ENCODE peak calls at places on chromosome 18, in seven cellular contexts. One of them, this sample, is unnamed.
A peak's percentile ranks its signal among the peaks of the same experiment; 100 is the strongest.

GRCh38 chr18:55522011-55522410 is 66.0 kb downstream of the TCF4 start:
- DNase-seq in endodermal cell: peak; percentile 89
- DNase-seq in small intestine: peak; percentile 12
- DNase-seq in mammary epithelial cell: no peak
- DNase-seq in retinal pigment epithelial cell: no peak
- DNase-seq in AG04449: no peak
- DNase-seq in foreskin fibroblast: no peak
- DNase-seq in this sample: peak; percentile 22

GRCh38 chr18:9563326-9563725 is 51.0 kb downstream of the PPP4R1 start:
- DNase-seq in endodermal cell: no peak
- DNase-seq in small intestine: no peak
- DNase-seq in mammary epithelial cell: no peak
- DNase-seq in retinal pigment epithelial cell: no peak
- DNase-seq in AG04449: no peak
- DNase-seq in foreskin fibroblast: no peak
- DNase-seq in this sample: no peak

GRCh38 chr18:28075501-28075900 is 101.4 kb downstream of the CDH2 start:
- DNase-seq in endodermal cell: no peak
- DNase-seq in small intestine: no peak
- DNase-seq in mammary epithelial cell: no peak
- DNase-seq in retinal pigment epithelial cell: no peak
- DNase-seq in AG04449: no peak
- DNase-seq in foreskin fibroblast: peak; percentile 54
- DNase-seq in this sample: peak; percentile 29

GRCh38 chr18:3554091-3554601 is 104.2 kb downstream of the TGIF1 start:
- DNase-seq in endodermal cell: peak; percentile 89
- DNase-seq in small intestine: no peak
- DNase-seq in mammary epithelial cell: no peak
- DNase-seq in retinal pigment epithelial cell: no peak
- DNase-seq in AG04449: no peak
- DNase-seq in foreskin fibroblast: peak; percentile 17
- DNase-seq in this sample: peak; percentile 9

GRCh38 chr18:9689253-9689652 is 18.8 kb upstream of the RAB31 start:
- DNase-seq in endodermal cell: no peak
- DNase-seq in small intestine: no peak
- DNase-seq in mammary epithelial cell: no peak
- DNase-seq in retinal pigment epithelial cell: no peak
- DNase-seq in AG04449: no peak
- DNase-seq in foreskin fibroblast: no peak
- DNase-seq in this sample: no peak

GRCh38 chr18:78816114-78816513 is 163.5 kb upstream of the SALL3 start:
- DNase-seq in endodermal cell: no peak
- DNase-seq in small intestine: no peak
- DNase-seq in mammary epithelial cell: no peak
- DNase-seq in retinal pigment epithelial cell: no peak
- DNase-seq in AG04449: no peak
- DNase-seq in foreskin fibroblast: no peak
- DNase-seq in this sample: no peak

GRCh38 chr18:34773961-34774754 is 64.1 kb downstream of the DTNA start:
- DNase-seq in endodermal cell: no peak
- DNase-seq in small intestine: peak; percentile 44
- DNase-seq in mammary epithelial cell: peak; percentile 43
- DNase-seq in retinal pigment epithelial cell: peak; percentile 81
- DNase-seq in AG04449: no peak
- DNase-seq in foreskin fibroblast: peak; percentile 82
- DNase-seq in this sample: peak; percentile 80

GRCh38 chr18:54742654-54743053 is 85.6 kb upstream of the RAB27B start:
- DNase-seq in endodermal cell: no peak
- DNase-seq in small intestine: no peak
- DNase-seq in mammary epithelial cell: peak; percentile 94
- DNase-seq in retinal pigment epithelial cell: peak; percentile 27
- DNase-seq in AG04449: peak; percentile 98
- DNase-seq in foreskin fibroblast: peak; percentile 98
- DNase-seq in this sample: no peak

GRCh38 chr18:69365658-69366057 is 35.0 kb upstream of the DOK6 start:
- DNase-seq in endodermal cell: peak; percentile 74
- DNase-seq in small intestine: no peak
- DNase-seq in mammary epithelial cell: no peak
- DNase-seq in retinal pigment epithelial cell: no peak
- DNase-seq in AG04449: no peak
- DNase-seq in foreskin fibroblast: no peak
- DNase-seq in this sample: no peak

GRCh38 chr18:55356815-55357214 is 231.2 kb downstream of the TCF4 start:
- DNase-seq in endodermal cell: no peak
- DNase-seq in small intestine: no peak
- DNase-seq in mammary epithelial cell: no peak
- DNase-seq in retinal pigment epithelial cell: no peak
- DNase-seq in AG04449: no peak
- DNase-seq in foreskin fibroblast: no peak
- DNase-seq in this sample: no peak

GRCh38 chr18:74683573-74683972 is 85.9 kb downstream of the ZNF407 start:
- DNase-seq in endodermal cell: no peak
- DNase-seq in small intestine: no peak
- DNase-seq in mammary epithelial cell: no peak
- DNase-seq in retinal pigment epithelial cell: no peak
- DNase-seq in AG04449: no peak
- DNase-seq in foreskin fibroblast: peak; percentile 7
- DNase-seq in this sample: no peak

GRCh38 chr18:76462326-76462694 is 32.7 kb downstream of the ZNF516 start:
- DNase-seq in endodermal cell: peak; percentile 59
- DNase-seq in small intestine: no peak
- DNase-seq in mammary epithelial cell: no peak
- DNase-seq in retinal pigment epithelial cell: no peak
- DNase-seq in AG04449: no peak
- DNase-seq in foreskin fibroblast: no peak
- DNase-seq in this sample: no peak

GRCh38 chr18:32049393-32050161 is 31.0 kb downstream of the RNF125 start:
- DNase-seq in endodermal cell: no peak
- DNase-seq in small intestine: peak; percentile 45
- DNase-seq in mammary epithelial cell: peak; percentile 66
- DNase-seq in retinal pigment epithelial cell: no peak
- DNase-seq in AG04449: no peak
- DNase-seq in foreskin fibroblast: no peak
- DNase-seq in this sample: no peak

GRCh38 chr18:58078889-58079573 is 35.0 kb downstream of the NEDD4L start:
- DNase-seq in endodermal cell: no peak
- DNase-seq in small intestine: peak; percentile 98
- DNase-seq in mammary epithelial cell: no peak
- DNase-seq in retinal pigment epithelial cell: no peak
- DNase-seq in AG04449: no peak
- DNase-seq in foreskin fibroblast: no peak
- DNase-seq in this sample: no peak

GRCh38 chr18:25282282-25282681 is 69.7 kb downstream of the ZNF521 start:
- DNase-seq in endodermal cell: no peak
- DNase-seq in small intestine: no peak
- DNase-seq in mammary epithelial cell: no peak
- DNase-seq in retinal pigment epithelial cell: no peak
- DNase-seq in AG04449: no peak
- DNase-seq in foreskin fibroblast: no peak
- DNase-seq in this sample: no peak

GRCh38 chr18:79640875-79641274 is 38.7 kb upstream of the CTDP1 start:
- DNase-seq in endodermal cell: no peak
- DNase-seq in small intestine: no peak
- DNase-seq in mammary epithelial cell: no peak
- DNase-seq in retinal pigment epithelial cell: no peak
- DNase-seq in AG04449: no peak
- DNase-seq in foreskin fibroblast: no peak
- DNase-seq in this sample: no peak

GRCh38 chr18:5519448-5520362 is 24.1 kb downstream of the EPB41L3 start:
- DNase-seq in endodermal cell: no peak
- DNase-seq in small intestine: no peak
- DNase-seq in mammary epithelial cell: no peak
- DNase-seq in retinal pigment epithelial cell: no peak
- DNase-seq in AG04449: no peak
- DNase-seq in foreskin fibroblast: peak; percentile 19
- DNase-seq in this sample: no peak

GRCh38 chr18:6313427-6313826 is 101.3 kb downstream of the L3MBTL4 start:
- DNase-seq in endodermal cell: no peak
- DNase-seq in small intestine: no peak
- DNase-seq in mammary epithelial cell: no peak
- DNase-seq in retinal pigment epithelial cell: no peak
- DNase-seq in AG04449: no peak
- DNase-seq in foreskin fibroblast: no peak
- DNase-seq in this sample: no peak

GRCh38 chr18:31680836-31681568 is 3.4 kb downstream of the B4GALT6 start:
- DNase-seq in endodermal cell: no peak
- DNase-seq in small intestine: peak; percentile 74
- DNase-seq in mammary epithelial cell: peak; percentile 13
- DNase-seq in retinal pigment epithelial cell: no peak
- DNase-seq in AG04449: no peak
- DNase-seq in foreskin fibroblast: no peak
- DNase-seq in this sample: no peak

GRCh38 chr18:78826631-78827030 is 153.0 kb upstream of the SALL3 start:
- DNase-seq in endodermal cell: no peak
- DNase-seq in small intestine: no peak
- DNase-seq in mammary epithelial cell: no peak
- DNase-seq in retinal pigment epithelial cell: no peak
- DNase-seq in AG04449: no peak
- DNase-seq in foreskin fibroblast: no peak
- DNase-seq in this sample: no peak

GRCh38 chr18:42459873-42460272 is 504.8 kb downstream of the PIK3C3 start:
- DNase-seq in endodermal cell: no peak
- DNase-seq in small intestine: no peak
- DNase-seq in mammary epithelial cell: peak; percentile 5
- DNase-seq in retinal pigment epithelial cell: no peak
- DNase-seq in AG04449: no peak
- DNase-seq in foreskin fibroblast: no peak
- DNase-seq in this sample: no peak

GRCh38 chr18:8844721-8845148 is 139.4 kb downstream of the MTCL1 start:
- DNase-seq in endodermal cell: no peak
- DNase-seq in small intestine: no peak
- DNase-seq in mammary epithelial cell: peak; percentile 68
- DNase-seq in retinal pigment epithelial cell: no peak
- DNase-seq in AG04449: no peak
- DNase-seq in foreskin fibroblast: no peak
- DNase-seq in this sample: no peak

GRCh38 chr18:11553098-11553940 is 56.1 kb upstream of the SLC35G4 start:
- DNase-seq in endodermal cell: peak; percentile 88
- DNase-seq in small intestine: peak; percentile 23
- DNase-seq in mammary epithelial cell: peak; percentile 21
- DNase-seq in retinal pigment epithelial cell: peak; percentile 26
- DNase-seq in AG04449: peak; percentile 5
- DNase-seq in foreskin fibroblast: peak; percentile 78
- DNase-seq in this sample: peak; percentile 13

GRCh38 chr18:46696268-46696667 is 39.2 kb upstream of the LOXHD1 start:
- DNase-seq in endodermal cell: no peak
- DNase-seq in small intestine: no peak
- DNase-seq in mammary epithelial cell: no peak
- DNase-seq in retinal pigment epithelial cell: no peak
- DNase-seq in AG04449: no peak
- DNase-seq in foreskin fibroblast: no peak
- DNase-seq in this sample: no peak

GRCh38 chr18:68428026-68428425 is 286.9 kb downstream of the TMX3 start:
- DNase-seq in endodermal cell: no peak
- DNase-seq in small intestine: no peak
- DNase-seq in mammary epithelial cell: peak; percentile 92
- DNase-seq in retinal pigment epithelial cell: peak; percentile 67
- DNase-seq in AG04449: peak; percentile 57
- DNase-seq in foreskin fibroblast: peak; percentile 93
- DNase-seq in this sample: peak; percentile 84

DNA sequence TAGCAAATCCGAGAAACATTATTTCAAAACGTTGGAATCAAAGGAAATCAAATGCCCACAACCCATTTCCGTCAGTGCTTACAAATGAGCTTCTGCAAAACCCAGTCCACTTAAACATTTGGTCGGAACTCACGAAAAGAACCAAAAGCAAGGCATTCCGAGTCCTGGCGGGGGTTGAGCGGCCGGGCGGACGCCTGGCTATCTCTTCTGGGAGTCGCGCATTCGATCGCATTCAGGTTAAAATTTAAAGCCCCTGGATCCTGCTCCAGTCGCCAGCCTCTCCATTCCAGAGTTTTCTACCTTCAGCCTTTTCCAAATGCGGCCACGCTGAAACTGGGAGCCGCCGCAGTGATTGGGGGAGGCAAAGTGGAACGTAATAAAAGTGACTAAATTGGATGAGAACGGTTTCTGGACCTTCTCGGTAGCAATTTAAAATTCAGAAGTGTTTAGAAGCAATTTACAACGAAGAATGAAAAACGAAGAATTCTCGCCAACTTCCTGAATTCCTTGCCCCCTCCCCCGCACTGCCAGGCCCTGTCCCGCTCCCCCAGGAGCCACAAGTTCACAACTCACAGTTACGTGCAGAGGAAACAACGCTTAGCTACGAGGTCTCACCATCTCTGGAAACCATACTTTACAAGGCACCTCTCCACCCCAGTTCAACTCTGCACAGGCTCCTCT is 1.8 kb upstream of the GATA6 start:
- DNase-seq in endodermal cell: peak; percentile 84
- DNase-seq in small intestine: peak; percentile 67
- DNase-seq in mammary epithelial cell: no peak
- DNase-seq in retinal pigment epithelial cell: no peak
- DNase-seq in AG04449: no peak
- DNase-seq in foreskin fibroblast: peak; percentile 33
- DNase-seq in this sample: no peak
- H3K4me3 ChIP-seq in endodermal cell: peak overlapping the region; percentile 100
- H3K4me3 ChIP-seq in small intestine: peak overlapping the region; percentile 94
- H3K4me3 ChIP-seq in mammary epithelial cell: no peak overlapping the region
- H3K4me3 ChIP-seq in retinal pigment epithelial cell: no peak overlapping the region
- H3K4me3 ChIP-seq in AG04449: no peak overlapping the region
- H3K4me3 ChIP-seq in foreskin fibroblast: no peak overlapping the region
- H3K4me3 ChIP-seq in this sample: no peak overlapping the region

GRCh38 chr18:48567388-48567787 is 28.6 kb downstream of the CTIF start:
- DNase-seq in endodermal cell: no peak
- DNase-seq in small intestine: no peak
- DNase-seq in mammary epithelial cell: no peak
- DNase-seq in retinal pigment epithelial cell: no peak
- DNase-seq in AG04449: no peak
- DNase-seq in foreskin fibroblast: no peak
- DNase-seq in this sample: no peak
- H3K4me3 ChIP-seq in endodermal cell: no peak overlapping the region
- H3K4me3 ChIP-seq in small intestine: no peak overlapping the region
- H3K4me3 ChIP-seq in mammary epithelial cell: no peak overlapping the region
- H3K4me3 ChIP-seq in retinal pigment epithelial cell: no peak overlapping the region
- H3K4me3 ChIP-seq in AG04449: no peak overlapping the region
- H3K4me3 ChIP-seq in foreskin fibroblast: no peak overlapping the region
- H3K4me3 ChIP-seq in this sample: no peak overlapping the region

GRCh38 chr18:7566244-7566586 is 901 bp upstream of the PTPRM start:
- DNase-seq in endodermal cell: no peak
- DNase-seq in small intestine: no peak
- DNase-seq in mammary epithelial cell: no peak
- DNase-seq in retinal pigment epithelial cell: no peak
- DNase-seq in AG04449: no peak
- DNase-seq in foreskin fibroblast: no peak
- DNase-seq in this sample: no peak
- H3K4me3 ChIP-seq in endodermal cell: peak overlapping the region; percentile 85
- H3K4me3 ChIP-seq in small intestine: peak overlapping the region; percentile 75
- H3K4me3 ChIP-seq in mammary epithelial cell: peak overlapping the region; percentile 78
- H3K4me3 ChIP-seq in retinal pigment epithelial cell: peak overlapping the region; percentile 69
- H3K4me3 ChIP-seq in AG04449: peak overlapping the region; percentile 77
- H3K4me3 ChIP-seq in foreskin fibroblast: peak overlapping the region; percentile 73
- H3K4me3 ChIP-seq in this sample: peak overlapping the region; percentile 84

DNA sequence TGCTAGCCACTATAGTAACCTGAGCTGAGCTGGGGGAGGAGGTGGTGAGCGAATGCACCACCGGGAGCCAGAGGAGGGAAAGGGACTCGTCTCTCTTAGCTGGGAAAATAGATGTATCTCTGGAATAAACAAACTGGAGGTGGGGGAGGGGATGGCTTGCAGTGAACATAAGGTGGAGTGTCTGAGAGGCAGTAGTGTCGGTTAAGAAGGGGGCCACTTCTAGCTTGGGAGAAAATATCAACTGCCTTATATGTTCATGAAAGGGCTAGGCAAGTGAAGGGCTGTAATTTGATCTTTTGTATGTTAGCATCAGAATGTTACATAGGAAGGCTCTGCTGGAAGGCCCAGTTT is 2.2 kb downstream of the SETBP1 start:
- DNase-seq in endodermal cell: peak; percentile 89
- DNase-seq in small intestine: no peak
- DNase-seq in mammary epithelial cell: peak; percentile 50
- DNase-seq in retinal pigment epithelial cell: no peak
- DNase-seq in AG04449: no peak
- DNase-seq in foreskin fibroblast: peak; percentile 46
- DNase-seq in this sample: peak; percentile 64
- H3K4me3 ChIP-seq in endodermal cell: peak overlapping the region; percentile 90
- H3K4me3 ChIP-seq in small intestine: no peak overlapping the region
- H3K4me3 ChIP-seq in mammary epithelial cell: peak overlapping the region; percentile 78
- H3K4me3 ChIP-seq in retinal pigment epithelial cell: no peak overlapping the region
- H3K4me3 ChIP-seq in AG04449: no peak overlapping the region
- H3K4me3 ChIP-seq in foreskin fibroblast: peak overlapping the region; percentile 98
- H3K4me3 ChIP-seq in this sample: peak overlapping the region; percentile 88

This sample was measured in SJCRH30.